ENCODE peak calls at places on chromosomes 13 and 19, in seven cellular contexts. One of them, this sample, is unnamed.

GRCh38 chr19:12596927-12597548 is 13.6 kb downstream of the ZNF490 start:
- DNase-seq in kidney glomerular epithelial cell: no peak
- DNase-seq in activated T-helper 1 cell treated with Interleukin-2 at 50 U/mL for 16 hours: no peak
- DNase-seq in naive thymus-derived CD8-positive, alpha-beta T cell: no peak
- DNase-seq in CD8-positive, alpha-beta T cell: no peak
- DNase-seq in AML-193: no peak
- DNase-seq in stimulated activated CD4-positive, alpha-beta T cell treated with anti-CD3 and anti-CD28 coated beads, TNF-alpha, amount 100 ng/mL, for 48 hours: no peak
- DNase-seq in this sample: no peak

GRCh38 chr19:30857966-30858490 is 485.8 kb downstream of the ZNF536 start:
- DNase-seq in stimulated activated CD4-positive, alpha-beta T cell treated with anti-CD3 and anti-CD28 coated beads, TNF-alpha, amount 100 ng/mL, for 48 hours: no peak
- DNase-seq in activated T-helper 1 cell treated with Interleukin-2 at 50 U/mL for 16 hours: no peak
- DNase-seq in naive thymus-derived CD8-positive, alpha-beta T cell: no peak
- DNase-seq in AML-193: no peak
- DNase-seq in kidney glomerular epithelial cell: no peak
- DNase-seq in CD8-positive, alpha-beta T cell: no peak
- DNase-seq in this sample: no peak

GRCh38 chr19:13089139-13089856 is 13.4 kb downstream of the LYL1 start:
- DNase-seq in stimulated activated CD4-positive, alpha-beta T cell treated with anti-CD3 and anti-CD28 coated beads, TNF-alpha, amount 100 ng/mL, for 48 hours: no peak
- DNase-seq in CD8-positive, alpha-beta T cell: peak
- DNase-seq in activated T-helper 1 cell treated with Interleukin-2 at 50 U/mL for 16 hours: no peak
- DNase-seq in AML-193: peak
- DNase-seq in kidney glomerular epithelial cell: no peak
- DNase-seq in naive thymus-derived CD8-positive, alpha-beta T cell: peak
- DNase-seq in this sample: peak

GRCh38 chr13:77056382-77056781 is 29.4 kb upstream of the FBXL3 start:
- DNase-seq in stimulated activated CD4-positive, alpha-beta T cell treated with anti-CD3 and anti-CD28 coated beads, TNF-alpha, amount 100 ng/mL, for 48 hours: no peak
- DNase-seq in AML-193: no peak
- DNase-seq in CD8-positive, alpha-beta T cell: no peak
- DNase-seq in kidney glomerular epithelial cell: peak
- DNase-seq in naive thymus-derived CD8-positive, alpha-beta T cell: no peak
- DNase-seq in activated T-helper 1 cell treated with Interleukin-2 at 50 U/mL for 16 hours: no peak
- DNase-seq in this sample: no peak

GRCh38 chr19:3108775-3109174 is 14.6 kb downstream of the GNA11 start:
- DNase-seq in CD8-positive, alpha-beta T cell: peak
- DNase-seq in activated T-helper 1 cell treated with Interleukin-2 at 50 U/mL for 16 hours: peak
- DNase-seq in naive thymus-derived CD8-positive, alpha-beta T cell: peak
- DNase-seq in stimulated activated CD4-positive, alpha-beta T cell treated with anti-CD3 and anti-CD28 coated beads, TNF-alpha, amount 100 ng/mL, for 48 hours: peak
- DNase-seq in AML-193: peak
- DNase-seq in kidney glomerular epithelial cell: peak
- DNase-seq in this sample: peak

GRCh38 chr13:111912991-111913781 is 153.8 kb upstream of the SOX1 start:
- DNase-seq in kidney glomerular epithelial cell: no peak
- DNase-seq in activated T-helper 1 cell treated with Interleukin-2 at 50 U/mL for 16 hours: no peak
- DNase-seq in stimulated activated CD4-positive, alpha-beta T cell treated with anti-CD3 and anti-CD28 coated beads, TNF-alpha, amount 100 ng/mL, for 48 hours: no peak
- DNase-seq in naive thymus-derived CD8-positive, alpha-beta T cell: no peak
- DNase-seq in CD8-positive, alpha-beta T cell: no peak
- DNase-seq in AML-193: no peak
- DNase-seq in this sample: no peak

GRCh38 chr19:33662391-33662790 is 40.6 kb downstream of the CHST8 start:
- DNase-seq in CD8-positive, alpha-beta T cell: no peak
- DNase-seq in naive thymus-derived CD8-positive, alpha-beta T cell: no peak
- DNase-seq in AML-193: no peak
- DNase-seq in kidney glomerular epithelial cell: no peak
- DNase-seq in stimulated activated CD4-positive, alpha-beta T cell treated with anti-CD3 and anti-CD28 coated beads, TNF-alpha, amount 100 ng/mL, for 48 hours: no peak
- DNase-seq in activated T-helper 1 cell treated with Interleukin-2 at 50 U/mL for 16 hours: no peak
- DNase-seq in this sample: no peak

GRCh38 chr19:7596191-7596937 is 701 bp downstream of the CAMSAP3 start:
- DNase-seq in CD8-positive, alpha-beta T cell: no peak
- DNase-seq in naive thymus-derived CD8-positive, alpha-beta T cell: no peak
- DNase-seq in activated T-helper 1 cell treated with Interleukin-2 at 50 U/mL for 16 hours: no peak
- DNase-seq in AML-193: no peak
- DNase-seq in kidney glomerular epithelial cell: no peak
- DNase-seq in stimulated activated CD4-positive, alpha-beta T cell treated with anti-CD3 and anti-CD28 coated beads, TNF-alpha, amount 100 ng/mL, for 48 hours: no peak
- DNase-seq in this sample: no peak

GRCh38 chr13:72151241-72151640 is 284.2 kb upstream of the DACH1 start:
- DNase-seq in naive thymus-derived CD8-positive, alpha-beta T cell: no peak
- DNase-seq in stimulated activated CD4-positive, alpha-beta T cell treated with anti-CD3 and anti-CD28 coated beads, TNF-alpha, amount 100 ng/mL, for 48 hours: no peak
- DNase-seq in AML-193: no peak
- DNase-seq in kidney glomerular epithelial cell: no peak
- DNase-seq in activated T-helper 1 cell treated with Interleukin-2 at 50 U/mL for 16 hours: no peak
- DNase-seq in CD8-positive, alpha-beta T cell: no peak
- DNase-seq in this sample: no peak

GRCh38 chr13:35210234-35210633 is 266.3 kb downstream of the MAB21L1 start:
- DNase-seq in kidney glomerular epithelial cell: no peak
- DNase-seq in AML-193: peak
- DNase-seq in activated T-helper 1 cell treated with Interleukin-2 at 50 U/mL for 16 hours: no peak
- DNase-seq in stimulated activated CD4-positive, alpha-beta T cell treated with anti-CD3 and anti-CD28 coated beads, TNF-alpha, amount 100 ng/mL, for 48 hours: no peak
- DNase-seq in CD8-positive, alpha-beta T cell: no peak
- DNase-seq in naive thymus-derived CD8-positive, alpha-beta T cell: no peak
- DNase-seq in this sample: no peak

GRCh38 chr13:79128158-79128557 is 277.9 kb downstream of the RBM26 start:
- DNase-seq in activated T-helper 1 cell treated with Interleukin-2 at 50 U/mL for 16 hours: no peak
- DNase-seq in naive thymus-derived CD8-positive, alpha-beta T cell: no peak
- DNase-seq in kidney glomerular epithelial cell: peak
- DNase-seq in CD8-positive, alpha-beta T cell: no peak
- DNase-seq in stimulated activated CD4-positive, alpha-beta T cell treated with anti-CD3 and anti-CD28 coated beads, TNF-alpha, amount 100 ng/mL, for 48 hours: no peak
- DNase-seq in AML-193: peak
- DNase-seq in this sample: no peak

GRCh38 chr13:81671103-81671502 is 1330.2 kb upstream of the SPRY2 start:
- DNase-seq in AML-193: no peak
- DNase-seq in activated T-helper 1 cell treated with Interleukin-2 at 50 U/mL for 16 hours: no peak
- DNase-seq in naive thymus-derived CD8-positive, alpha-beta T cell: no peak
- DNase-seq in stimulated activated CD4-positive, alpha-beta T cell treated with anti-CD3 and anti-CD28 coated beads, TNF-alpha, amount 100 ng/mL, for 48 hours: no peak
- DNase-seq in CD8-positive, alpha-beta T cell: no peak
- DNase-seq in kidney glomerular epithelial cell: no peak
- DNase-seq in this sample: no peak

GRCh38 chr13:58080806-58081205 is 449.3 kb downstream of the PCDH17 start:
- DNase-seq in CD8-positive, alpha-beta T cell: no peak
- DNase-seq in stimulated activated CD4-positive, alpha-beta T cell treated with anti-CD3 and anti-CD28 coated beads, TNF-alpha, amount 100 ng/mL, for 48 hours: no peak
- DNase-seq in activated T-helper 1 cell treated with Interleukin-2 at 50 U/mL for 16 hours: no peak
- DNase-seq in naive thymus-derived CD8-positive, alpha-beta T cell: no peak
- DNase-seq in AML-193: no peak
- DNase-seq in kidney glomerular epithelial cell: no peak
- DNase-seq in this sample: no peak

GRCh38 chr19:32887572-32887971 is 18.0 kb upstream of the SLC7A9 start:
- DNase-seq in CD8-positive, alpha-beta T cell: no peak
- DNase-seq in AML-193: no peak
- DNase-seq in kidney glomerular epithelial cell: no peak
- DNase-seq in stimulated activated CD4-positive, alpha-beta T cell treated with anti-CD3 and anti-CD28 coated beads, TNF-alpha, amount 100 ng/mL, for 48 hours: no peak
- DNase-seq in activated T-helper 1 cell treated with Interleukin-2 at 50 U/mL for 16 hours: no peak
- DNase-seq in naive thymus-derived CD8-positive, alpha-beta T cell: no peak
- DNase-seq in this sample: no peak

GRCh38 chr13:106384516-106384915 is 150.9 kb downstream of the EFNB2 start:
- DNase-seq in naive thymus-derived CD8-positive, alpha-beta T cell: no peak
- DNase-seq in kidney glomerular epithelial cell: no peak
- DNase-seq in AML-193: no peak
- DNase-seq in CD8-positive, alpha-beta T cell: no peak
- DNase-seq in stimulated activated CD4-positive, alpha-beta T cell treated with anti-CD3 and anti-CD28 coated beads, TNF-alpha, amount 100 ng/mL, for 48 hours: no peak
- DNase-seq in activated T-helper 1 cell treated with Interleukin-2 at 50 U/mL for 16 hours: no peak
- DNase-seq in this sample: no peak

GRCh38 chr19:2627319-2627829 is 75.1 kb downstream of the GNG7 start:
- DNase-seq in AML-193: no peak
- DNase-seq in activated T-helper 1 cell treated with Interleukin-2 at 50 U/mL for 16 hours: no peak
- DNase-seq in CD8-positive, alpha-beta T cell: peak
- DNase-seq in stimulated activated CD4-positive, alpha-beta T cell treated with anti-CD3 and anti-CD28 coated beads, TNF-alpha, amount 100 ng/mL, for 48 hours: no peak
- DNase-seq in naive thymus-derived CD8-positive, alpha-beta T cell: no peak
- DNase-seq in kidney glomerular epithelial cell: peak
- DNase-seq in this sample: peak

GRCh38 chr19:51799311-51799997 is 4.5 kb downstream of the FPR3 start:
- DNase-seq in AML-193: peak
- DNase-seq in CD8-positive, alpha-beta T cell: no peak
- DNase-seq in kidney glomerular epithelial cell: peak
- DNase-seq in stimulated activated CD4-positive, alpha-beta T cell treated with anti-CD3 and anti-CD28 coated beads, TNF-alpha, amount 100 ng/mL, for 48 hours: no peak
- DNase-seq in naive thymus-derived CD8-positive, alpha-beta T cell: no peak
- DNase-seq in activated T-helper 1 cell treated with Interleukin-2 at 50 U/mL for 16 hours: no peak
- DNase-seq in this sample: peak

GRCh38 chr13:79870123-79870522 is 389.2 kb downstream of the NDFIP2 start:
- DNase-seq in CD8-positive, alpha-beta T cell: no peak
- DNase-seq in AML-193: no peak
- DNase-seq in kidney glomerular epithelial cell: peak
- DNase-seq in naive thymus-derived CD8-positive, alpha-beta T cell: no peak
- DNase-seq in activated T-helper 1 cell treated with Interleukin-2 at 50 U/mL for 16 hours: no peak
- DNase-seq in stimulated activated CD4-positive, alpha-beta T cell treated with anti-CD3 and anti-CD28 coated beads, TNF-alpha, amount 100 ng/mL, for 48 hours: no peak
- DNase-seq in this sample: no peak

GRCh38 chr19:5956728-5957127 is 21.2 kb downstream of the RANBP3 start:
- DNase-seq in activated T-helper 1 cell treated with Interleukin-2 at 50 U/mL for 16 hours: no peak
- DNase-seq in AML-193: no peak
- DNase-seq in CD8-positive, alpha-beta T cell: no peak
- DNase-seq in kidney glomerular epithelial cell: no peak
- DNase-seq in naive thymus-derived CD8-positive, alpha-beta T cell: no peak
- DNase-seq in stimulated activated CD4-positive, alpha-beta T cell treated with anti-CD3 and anti-CD28 coated beads, TNF-alpha, amount 100 ng/mL, for 48 hours: no peak
- DNase-seq in this sample: no peak